ENCODE peak calls at places on chromosome 9, in four cellular contexts. One of them, this sample, is unnamed.

GRCh38 chr9:104854613-104855012 is 73.3 kb downstream of the ABCA1 start:
- DNase-seq in GM23248: no peak
- DNase-seq in H9: no peak
- DNase-seq in aorta: no peak
- DNase-seq in this sample: no peak

GRCh38 chr9:132670816-132671371 is 630 bp downstream of the GTF3C4 start:
- DNase-seq in GM23248: peak; percentile 65
- DNase-seq in aorta: no peak
- DNase-seq in H9: peak; percentile 57
- DNase-seq in this sample: no peak

GRCh38 chr9:88710449-88710848 is 175.5 kb downstream of the NXNL2 start:
- DNase-seq in aorta: no peak
- DNase-seq in H9: no peak
- DNase-seq in GM23248: peak; percentile 44
- DNase-seq in this sample: no peak

GRCh38 chr9:32841314-32841713 is 58.0 kb downstream of the TMEM215 start:
- DNase-seq in H9: no peak
- DNase-seq in GM23248: no peak
- DNase-seq in aorta: no peak
- DNase-seq in this sample: no peak

GRCh38 chr9:26462213-26462612 is 430.4 kb downstream of the CAAP1 start:
- DNase-seq in H9: no peak
- DNase-seq in GM23248: no peak
- DNase-seq in aorta: no peak
- DNase-seq in this sample: no peak

GRCh38 chr9:16571127-16571848 is 299.2 kb downstream of the BNC2 start:
- DNase-seq in H9: no peak
- DNase-seq in aorta: no peak
- DNase-seq in GM23248: peak; percentile 41
- DNase-seq in this sample: no peak

GRCh38 chr9:79603222-79603925 is 31.6 kb downstream of the TLE4 start:
- DNase-seq in H9: no peak
- DNase-seq in aorta: no peak
- DNase-seq in GM23248: no peak
- DNase-seq in this sample: no peak

GRCh38 chr9:98256632-98257218 is 1.3 kb upstream of the TBC1D2 start:
- DNase-seq in H9: no peak
- DNase-seq in aorta: no peak
- DNase-seq in GM23248: peak; percentile 33
- DNase-seq in this sample: no peak

GRCh38 chr9:76868897-76869296 is 37.0 kb downstream of the PRUNE2 start:
- DNase-seq in H9: no peak
- DNase-seq in aorta: no peak
- DNase-seq in GM23248: peak; percentile 22
- DNase-seq in this sample: no peak

DNA sequence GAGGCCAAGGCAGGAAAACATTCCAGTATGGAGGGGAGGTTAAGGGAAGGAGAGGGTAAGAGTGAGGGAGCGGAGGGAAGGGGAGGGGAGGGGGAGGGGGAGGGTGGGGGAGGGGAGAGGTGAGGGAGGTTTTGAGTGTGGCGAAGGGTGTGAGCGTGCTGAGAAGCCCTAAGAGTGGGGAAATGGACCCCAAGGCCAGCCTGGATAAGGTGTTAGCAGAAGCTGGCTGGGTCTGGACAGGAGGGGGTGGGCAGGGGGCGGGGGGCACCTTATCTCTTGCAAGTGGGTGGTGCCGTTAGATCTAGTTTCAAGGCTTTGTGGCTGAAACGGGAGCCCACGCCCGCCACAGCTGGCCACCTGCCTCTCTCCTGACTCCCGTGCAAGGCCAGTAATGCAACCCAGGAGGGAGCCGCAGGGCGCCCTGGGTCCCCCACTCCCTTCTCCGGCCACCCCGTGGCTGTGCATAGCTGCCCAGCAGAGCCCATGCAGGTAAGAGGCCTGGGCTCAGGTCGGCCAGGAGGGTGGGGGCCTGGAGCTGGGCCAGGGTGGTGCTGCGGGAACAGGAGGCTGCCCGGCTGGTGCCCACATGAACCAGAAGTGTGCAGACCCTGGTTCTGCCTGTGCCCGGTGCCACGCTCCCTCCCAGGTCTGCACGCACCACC is 682 bp downstream of the RNF224 start:
- DNase-seq in aorta: no peak
- DNase-seq in H9: no peak
- DNase-seq in GM23248: no peak
- DNase-seq in this sample: no peak
- H3K27ac ChIP-seq in aorta: no peak overlapping the region
- H3K27ac ChIP-seq in H9: no peak overlapping the region
- H3K27ac ChIP-seq in GM23248: no peak overlapping the region
- H3K27ac ChIP-seq in this sample: peak overlapping the region; percentile 92

GRCh38 chr9:136142416-136142800 is 23.7 kb upstream of the TMEM250 start:
- DNase-seq in GM23248: no peak
- DNase-seq in aorta: no peak
- DNase-seq in H9: no peak
- DNase-seq in this sample: peak; percentile 46

GRCh38 chr9:136140966-136141365 is 22.3 kb upstream of the TMEM250 start:
- DNase-seq in GM23248: no peak
- DNase-seq in aorta: peak; percentile 40
- DNase-seq in H9: no peak
- DNase-seq in this sample: no peak

GRCh38 chr9:136143215-136144001 is 24.7 kb upstream of the TMEM250 start:
- DNase-seq in GM23248: peak; percentile 39
- DNase-seq in aorta: peak; percentile 49
- DNase-seq in H9: peak; percentile 81
- DNase-seq in this sample: peak; percentile 52

GRCh38 chr9:136142859-136143214 is 24.2 kb upstream of the TMEM250 start:
- DNase-seq in H9: no peak
- DNase-seq in aorta: no peak
- DNase-seq in GM23248: no peak
- DNase-seq in this sample: peak; percentile 29

GRCh38 chr9:136141716-136142415 is 23.2 kb upstream of the TMEM250 start:
- DNase-seq in H9: no peak
- DNase-seq in aorta: no peak
- DNase-seq in GM23248: no peak
- DNase-seq in this sample: no peak
- H3K27me3 ChIP-seq in H9: no peaks in the 10 kb centered on the region
- H3K27me3 ChIP-seq in aorta: peaks cover 3% of the 10 kb centered on the region
- H3K27me3 ChIP-seq in GM23248: peaks cover 24% of the 10 kb centered on the region
- H3K27me3 ChIP-seq in this sample: no peaks in the 10 kb centered on the region

GRCh38 chr9:73116880-73117279 is 34.8 kb upstream of the ANXA1 start:
- DNase-seq in GM23248: no peak
- DNase-seq in H9: no peak
- DNase-seq in aorta: no peak
- DNase-seq in this sample: no peak

GRCh38 chr9:73114058-73114457 is 37.6 kb upstream of the ANXA1 start:
- DNase-seq in H9: no peak
- DNase-seq in aorta: no peak
- DNase-seq in GM23248: no peak
- DNase-seq in this sample: no peak

GRCh38 chr9:73118297-73118696 is 33.4 kb upstream of the ANXA1 start:
- DNase-seq in H9: no peak
- DNase-seq in aorta: no peak
- DNase-seq in GM23248: peak; percentile 69
- DNase-seq in this sample: no peak

GRCh38 chr9:73114958-73115357 is 36.7 kb upstream of the ANXA1 start:
- DNase-seq in H9: no peak
- DNase-seq in aorta: no peak
- DNase-seq in GM23248: no peak
- DNase-seq in this sample: no peak

DNA sequence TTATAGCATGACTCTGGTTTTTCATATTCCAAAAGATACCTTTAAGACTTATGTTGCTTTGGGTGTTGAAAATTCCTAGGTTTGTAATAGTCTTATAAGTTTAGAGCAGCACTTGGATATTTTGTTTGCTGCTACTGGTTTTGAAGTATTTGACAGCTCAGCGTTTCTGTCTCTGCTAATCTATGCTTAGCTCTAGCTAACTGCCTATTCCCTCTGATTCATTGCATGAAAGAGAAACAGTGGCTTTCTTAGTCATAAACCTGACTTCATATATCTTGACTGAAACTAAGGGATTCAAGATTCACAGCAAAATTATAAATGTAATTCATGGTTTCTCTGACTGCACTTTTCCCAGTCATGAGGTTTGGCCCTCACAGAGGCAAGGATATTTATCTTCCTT is 35.6 kb upstream of the ANXA1 start:
- DNase-seq in GM23248: peak; percentile 84
- DNase-seq in H9: no peak
- DNase-seq in aorta: no peak
- DNase-seq in this sample: no peak
- H3K27ac ChIP-seq in GM23248: peak overlapping the region; percentile 63
- H3K27ac ChIP-seq in H9: no peak overlapping the region
- H3K27ac ChIP-seq in aorta: no peak overlapping the region
- H3K27ac ChIP-seq in this sample: no peak overlapping the region

DNA sequence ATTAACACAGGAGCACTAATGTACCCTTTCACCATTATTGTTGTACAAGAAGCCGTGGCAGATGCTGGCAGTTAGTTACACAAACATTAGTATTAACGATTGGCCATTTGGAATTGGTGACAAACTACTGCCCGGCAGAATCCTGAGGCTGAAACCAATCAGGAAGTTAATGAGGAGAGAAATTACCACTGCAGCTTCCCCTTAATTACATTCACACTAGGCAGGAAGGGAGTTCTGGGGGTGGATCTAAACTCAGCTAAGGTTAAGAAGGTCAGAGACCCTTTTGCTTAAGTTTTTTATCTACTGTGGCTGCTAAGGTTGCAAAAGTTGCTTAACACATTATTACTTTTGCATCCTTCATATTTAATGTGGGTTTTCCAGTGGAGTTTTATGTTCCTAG is 9.5 kb upstream of the DMRT3 start:
- DNase-seq in GM23248: no peak
- DNase-seq in H9: no peak
- DNase-seq in aorta: no peak
- DNase-seq in this sample: no peak
- H3K27me3 ChIP-seq in GM23248: peaks cover 93% of the 10 kb centered on the region
- H3K27me3 ChIP-seq in H9: peaks cover 38% of the 10 kb centered on the region
- H3K27me3 ChIP-seq in aorta: no peaks in the 10 kb centered on the region
- H3K27me3 ChIP-seq in this sample: peaks cover 96% of the 10 kb centered on the region

GRCh38 chr9:109907810-109908458 is 127.9 kb downstream of the PALM2AKAP2 start:
- DNase-seq in GM23248: no peak
- DNase-seq in H9: no peak
- DNase-seq in aorta: no peak
- DNase-seq in this sample: no peak
- H3K27ac ChIP-seq in GM23248: no peak overlapping the region
- H3K27ac ChIP-seq in H9: no peak overlapping the region
- H3K27ac ChIP-seq in aorta: no peak overlapping the region
- H3K27ac ChIP-seq in this sample: no peak overlapping the region

GRCh38 chr9:136584401-136585328 is 38.8 kb upstream of the NOTCH1 start:
- DNase-seq in aorta: no peak
- DNase-seq in H9: no peak
- DNase-seq in GM23248: peak; percentile 40
- DNase-seq in this sample: no peak

GRCh38 chr9:136585531-136586120 is 39.8 kb upstream of the NOTCH1 start:
- DNase-seq in GM23248: no peak
- DNase-seq in H9: no peak
- DNase-seq in aorta: no peak
- DNase-seq in this sample: no peak

GRCh38 chr9:136587145-136587943 is 41.5 kb upstream of the NOTCH1 start:
- DNase-seq in GM23248: peak; percentile 63
- DNase-seq in aorta: peak; percentile 86
- DNase-seq in H9: peak; percentile 87
- DNase-seq in this sample: no peak

GRCh38 chr9:136587944-136588662 is 42.3 kb upstream of the NOTCH1 start:
- DNase-seq in aorta: no peak
- DNase-seq in H9: peak; percentile 94
- DNase-seq in GM23248: no peak
- DNase-seq in this sample: no peak

GRCh38 chr9:136586391-136586790 is 40.5 kb upstream of the NOTCH1 start:
- DNase-seq in aorta: no peak
- DNase-seq in H9: no peak
- DNase-seq in GM23248: no peak
- DNase-seq in this sample: no peak
- H3K27me3 ChIP-seq in aorta: no peaks in the 10 kb centered on the region
- H3K27me3 ChIP-seq in H9: no peaks in the 10 kb centered on the region
- H3K27me3 ChIP-seq in GM23248: no peaks in the 10 kb centered on the region
- H3K27me3 ChIP-seq in this sample: no peaks in the 10 kb centered on the region

This sample was measured in RWPE2.